ENCODE peak calls at places on chromosome 12, in six cellular contexts. Y is PC-9, X is heart right ventricle, S is lower lobe of right lung, F is brain microvascular endothelial cell, E is IMR-90. D is an unnamed sample.
A peak's percentile ranks its signal among the peaks of the same experiment; 100 is the strongest.

GRCh38 chr12:80187660-80188090 is 88.3 kb downstream of the OTOGL start:
- DNase-seq in Y (no peak), X (peak; percentile 77), S (no peak), F (peak; percentile 62), E (peak; percentile 41), D (peak; percentile 74)

GRCh38 chr12:65926119-65927004 is 102.1 kb downstream of the HMGA2 start:
- DNase-seq in Y (no peak), X (no peak), S (no peak), F (no peak), E (no peak), D (no peak)

GRCh38 chr12:74780458-74781241 is 243.0 kb downstream of the ATXN7L3B start:
- DNase-seq in Y (no peak), X (no peak), S (no peak), F (peak; percentile 42), E (peak; percentile 46), D (peak; percentile 41)

GRCh38 chr12:9794484-9795063 is 32.7 kb upstream of the KLRF1 start:
- DNase-seq in Y (no peak), X (no peak), S (no peak), F (no peak), E (no peak), D (no peak)

GRCh38 chr12:13559318-13559978 is 362.9 kb downstream of the EMP1 start:
- DNase-seq in Y (no peak), X (no peak), S (no peak), F (no peak), E (no peak), D (no peak)

GRCh38 chr12:90999946-91000345 is 4.8 kb downstream of the EPYC start:
- DNase-seq in Y (peak; percentile 62), X (no peak), S (no peak), F (peak; percentile 27), E (peak; percentile 48), D (no peak)

GRCh38 chr12:14514154-14514842 is 53.4 kb downstream of the PLBD1 start:
- DNase-seq in Y (peak; percentile 93), X (peak; percentile 38), S (no peak), F (peak; percentile 26), E (peak; percentile 21), D (no peak)

GRCh38 chr12:10618338-10618987 is 5.1 kb upstream of the MAGOHB start:
- DNase-seq in Y (peak; percentile 76), X (no peak), S (no peak), F (peak; percentile 57), E (peak; percentile 88), D (peak; percentile 82)

GRCh38 chr12:103780093-103780440 is 61.0 kb downstream of the NT5DC3 start:
- DNase-seq in Y (peak; percentile 70), X (no peak), S (no peak), F (peak; percentile 33), E (peak; percentile 46), D (no peak)

GRCh38 chr12:103779410-103780092 is 61.5 kb downstream of the NT5DC3 start:
- DNase-seq in Y (peak; percentile 51), X (no peak), S (no peak), F (peak; percentile 37), E (peak; percentile 8), D (no peak)

GRCh38 chr12:103778781-103779180 is 62.3 kb downstream of the NT5DC3 start:
- DNase-seq in Y (no peak), X (no peak), S (no peak), F (no peak), E (no peak), D (no peak)

GRCh38 chr12:103782399-103782798 is 58.6 kb downstream of the NT5DC3 start:
- DNase-seq in Y (no peak), X (no peak), S (no peak), F (no peak), E (no peak), D (no peak)

GRCh38 chr12:103780992-103781391 is 60.0 kb downstream of the NT5DC3 start:
- DNase-seq in Y (no peak), X (no peak), S (no peak), F (no peak), E (no peak), D (no peak)
- H3K36me3 ChIP-seq in Y (peaks cover 25% of the 10 kb centered on the region), X (no peaks in the 10 kb centered on the region), S (peaks cover 27% of the 10 kb centered on the region), F (peaks cover 16% of the 10 kb centered on the region), E (peaks cover 29% of the 10 kb centered on the region), D (peaks cover 69% of the 10 kb centered on the region)

DNA sequence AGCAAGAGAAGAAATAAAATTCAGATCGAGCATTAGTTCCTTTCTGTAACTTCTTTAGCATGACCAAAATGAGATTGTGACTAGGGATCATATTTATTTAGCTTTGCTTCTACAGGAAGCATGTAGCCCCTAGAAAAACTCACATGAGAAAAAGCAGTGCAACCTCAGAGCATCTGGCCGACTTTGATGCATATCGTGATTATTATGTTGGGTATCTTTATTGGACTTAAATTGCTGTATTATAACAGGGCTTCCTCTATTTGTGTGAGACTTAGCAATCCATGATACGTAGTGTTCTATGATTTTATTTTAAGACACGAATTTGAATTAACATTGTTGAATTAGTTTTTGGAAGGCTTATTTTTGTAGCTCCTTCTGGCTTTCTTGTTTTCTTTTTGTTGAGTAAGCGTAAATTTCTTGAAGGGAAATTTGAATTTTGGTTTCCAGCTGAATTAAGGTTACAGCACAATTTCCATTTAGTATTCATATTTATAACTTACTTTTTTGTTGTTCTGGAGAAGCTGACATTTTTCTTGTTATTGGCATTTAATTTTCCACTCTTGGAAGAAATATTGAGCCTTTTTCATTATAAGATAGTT is 33.9 kb downstream of the WASHC4 start:
- DNase-seq in Y (no peak), X (no peak), S (no peak), F (no peak), E (no peak), D (no peak)
- H3K36me3 ChIP-seq in Y (peaks cover 24% of the 10 kb centered on the region), X (peaks cover 26% of the 10 kb centered on the region), S (peaks cover 94% of the 10 kb centered on the region), F (peaks cover 59% of the 10 kb centered on the region), E (peaks cover 23% of the 10 kb centered on the region), D (peaks cover 67% of the 10 kb centered on the region)

DNA sequence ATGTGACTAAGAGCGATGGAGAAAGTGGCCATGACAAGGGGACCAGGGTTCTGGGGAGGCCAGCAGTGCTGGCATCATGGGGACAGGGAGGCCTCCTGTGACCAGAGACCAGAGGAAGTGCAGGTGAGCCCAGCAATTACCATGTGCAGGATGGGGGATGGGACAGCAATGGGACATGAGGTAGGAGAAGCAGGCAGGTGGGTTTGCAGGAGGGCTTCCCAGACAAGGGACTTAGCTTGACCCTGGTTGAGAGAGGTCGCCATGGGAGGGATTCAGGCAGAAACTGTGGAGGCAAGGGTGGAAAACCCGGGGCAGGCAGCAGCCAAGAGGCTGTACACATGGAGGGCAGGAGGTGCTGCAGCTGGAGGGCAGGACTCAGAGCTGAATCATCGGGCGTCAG is 36.4 kb downstream of the SFSWAP start:
- DNase-seq in Y (no peak), X (no peak), S (no peak), F (no peak), E (no peak), D (no peak)
- H3K36me3 ChIP-seq in Y (peaks cover 27% of the 10 kb centered on the region), X (peaks cover 21% of the 10 kb centered on the region), S (peaks cover 95% of the 10 kb centered on the region), F (peaks cover 32% of the 10 kb centered on the region), E (peaks cover 38% of the 10 kb centered on the region), D (peaks cover 84% of the 10 kb centered on the region)

DNA sequence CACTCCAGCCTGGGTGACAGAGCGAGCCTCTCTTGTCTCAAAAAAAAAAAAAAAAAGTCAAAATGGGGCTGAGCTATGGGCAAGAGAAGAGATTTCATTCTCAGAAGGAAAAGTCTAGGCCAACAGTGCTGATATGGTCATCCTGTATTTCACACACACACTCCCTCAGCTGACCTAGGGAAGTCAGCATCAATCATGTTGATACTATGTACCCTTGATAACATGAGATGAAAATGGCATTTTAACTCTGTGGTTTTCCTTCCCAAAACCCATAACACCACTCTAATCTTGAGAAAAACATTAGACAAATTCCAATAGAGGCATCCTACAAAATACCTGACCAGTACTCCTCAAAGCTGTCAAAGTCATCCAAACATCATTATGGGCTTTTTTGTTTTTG is 2.3 kb upstream of the NEMP1 start:
- DNase-seq in Y (no peak), X (no peak), S (no peak), F (no peak), E (no peak), D (no peak)
- H3K36me3 ChIP-seq in Y (no peaks in the 10 kb centered on the region), X (no peaks in the 10 kb centered on the region), S (no peaks in the 10 kb centered on the region), F (no peaks in the 10 kb centered on the region), E (no peaks in the 10 kb centered on the region), D (peaks cover 14% of the 10 kb centered on the region)

DNA sequence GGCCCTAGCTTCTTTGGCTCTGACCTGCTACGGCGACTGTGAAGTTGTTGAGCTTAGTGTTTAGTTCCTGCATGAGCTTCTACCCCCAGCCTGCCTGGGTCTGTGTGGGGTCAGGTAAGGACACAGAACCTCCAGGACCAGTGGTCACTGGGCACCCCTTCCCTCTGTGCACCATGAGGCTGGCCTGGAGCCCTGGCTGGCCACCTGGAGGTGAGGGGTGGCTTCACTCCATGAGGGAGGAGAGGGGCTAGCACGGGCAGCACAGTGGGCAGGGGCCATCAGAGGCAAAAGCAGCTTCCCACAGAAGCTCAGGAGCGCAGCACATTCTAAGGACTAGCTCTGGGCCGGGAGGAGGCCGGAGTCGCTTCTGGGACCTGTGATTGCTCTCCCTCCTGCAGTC is 36.7 kb downstream of the CCDC92 start:
- DNase-seq in Y (no peak), X (no peak), S (no peak), F (no peak), E (no peak), D (no peak)
- H3K36me3 ChIP-seq in Y (no peaks in the 10 kb centered on the region), X (peaks cover 12% of the 10 kb centered on the region), S (peaks cover 28% of the 10 kb centered on the region), F (no peaks in the 10 kb centered on the region), E (peaks cover 32% of the 10 kb centered on the region), D (peaks cover 29% of the 10 kb centered on the region)

DNA sequence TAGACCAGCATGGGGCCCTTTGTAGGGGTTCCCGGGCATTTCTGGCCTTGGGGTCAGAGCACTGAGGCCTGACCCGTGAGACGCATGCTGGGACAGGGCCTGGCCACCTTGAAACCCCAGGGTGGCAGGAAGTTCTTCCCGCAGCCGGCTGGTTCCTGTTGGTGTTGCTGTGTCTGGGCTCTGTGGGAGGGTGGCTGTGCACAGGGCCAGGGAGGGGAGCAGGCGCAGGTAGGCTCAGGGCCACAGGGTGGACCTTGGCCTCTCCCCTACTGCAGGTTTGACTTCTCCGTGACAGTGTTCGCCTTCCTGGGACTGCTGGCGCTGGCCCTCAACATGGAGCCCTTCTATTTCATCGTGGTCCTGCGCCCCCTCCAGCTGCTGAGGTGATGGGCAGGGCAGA is 48.2 kb downstream of the SLC8B1 start:
- DNase-seq in Y (no peak), X (no peak), S (no peak), F (no peak), E (no peak), D (no peak)
- H3K36me3 ChIP-seq in Y (no peaks in the 10 kb centered on the region), X (peaks cover 86% of the 10 kb centered on the region), S (peaks cover 93% of the 10 kb centered on the region), F (peaks cover 17% of the 10 kb centered on the region), E (peaks cover 14% of the 10 kb centered on the region), D (peaks cover 3% of the 10 kb centered on the region)

GRCh38 chr12:32261638-32262037 is 137.7 kb upstream of the FGD4 start:
- DNase-seq in Y (no peak), X (no peak), S (no peak), F (no peak), E (no peak), D (no peak)

GRCh38 chr12:32265920-32266319 is 133.4 kb upstream of the FGD4 start:
- DNase-seq in Y (no peak), X (no peak), S (no peak), F (no peak), E (no peak), D (no peak)

GRCh38 chr12:32265461-32265860 is 133.9 kb upstream of the FGD4 start:
- DNase-seq in Y (no peak), X (no peak), S (no peak), F (no peak), E (no peak), D (no peak)

GRCh38 chr12:32266756-32267155 is 132.6 kb upstream of the FGD4 start:
- DNase-seq in Y (no peak), X (no peak), S (no peak), F (no peak), E (no peak), D (no peak)

DNA sequence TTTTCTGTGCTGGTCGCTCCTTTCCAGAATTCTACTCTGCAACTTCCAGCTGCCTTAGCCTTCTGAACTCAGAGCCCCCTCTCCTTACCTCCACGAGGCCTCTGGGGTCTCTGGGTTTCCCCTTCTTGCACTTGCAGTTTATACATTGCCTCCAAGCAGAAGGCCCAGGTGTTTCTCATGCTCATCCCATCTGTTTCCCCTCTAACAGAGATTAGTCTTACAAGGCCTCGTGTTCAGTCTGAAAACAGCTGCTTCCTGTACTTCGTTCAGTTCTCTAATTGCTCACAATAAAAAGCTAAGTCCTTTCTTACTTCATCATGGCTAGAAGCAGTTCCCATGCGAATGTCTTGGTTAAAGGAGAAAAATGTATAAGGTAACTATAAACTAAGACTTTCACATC is 134.4 kb upstream of the FGD4 start:
- DNase-seq in Y (no peak), X (no peak), S (no peak), F (no peak), E (peak; percentile 68), D (no peak)
- H3K36me3 ChIP-seq in Y (no peaks in the 10 kb centered on the region), X (no peaks in the 10 kb centered on the region), S (no peaks in the 10 kb centered on the region), F (no peaks in the 10 kb centered on the region), E (no peaks in the 10 kb centered on the region), D (no peaks in the 10 kb centered on the region)